ENCODE peak calls at places on chromosome 20, in nine cellular contexts. W, S, M, C, F, A, G, O and P are unnamed samples.
A peak's percentile ranks its signal among the peaks of the same experiment; 100 is the strongest.

GRCh38 chr20:8646026-8646425 is 422.9 kb upstream of the PLCB4 start:
- DNase-seq in W (no peak), S (no peak), M (peak; percentile 72), C (no peak), F (no peak), A (no peak), G (no peak), O (no peak), P (no peak)

GRCh38 chr20:48661575-48662473 is 166.0 kb downstream of the PREX1 start:
- DNase-seq in W (no peak), S (no peak), M (no peak), C (no peak), F (no peak), A (no peak), G (no peak), O (no peak), P (no peak)

GRCh38 chr20:52190437-52191131 is 995 bp downstream of the ZFP64 start:
- DNase-seq in W (peak; percentile 29), S (peak; percentile 34), M (peak; percentile 28), C (peak; percentile 74), F (peak; percentile 40), A (peak; percentile 75), G (no peak), O (no peak), P (no peak)

GRCh38 chr20:51678041-51678697 is 90.0 kb downstream of the ATP9A start:
- DNase-seq in W (no peak), S (peak; percentile 47), M (peak; percentile 18), C (no peak), F (peak; percentile 84), A (no peak), G (peak; percentile 20), O (peak; percentile 60), P (peak; percentile 19)

GRCh38 chr20:41714030-41714429 is 95.9 kb upstream of the CHD6 start:
- DNase-seq in W (no peak), S (no peak), M (no peak), C (no peak), F (no peak), A (no peak), G (no peak), O (no peak), P (no peak)

GRCh38 chr20:47887477-47888080 is 102.3 kb upstream of the SULF2 start:
- DNase-seq in W (no peak), S (no peak), M (no peak), C (no peak), F (no peak), A (no peak), G (no peak), O (no peak), P (no peak)

GRCh38 chr20:62359491-62360121 is 7.5 kb downstream of the LAMA5 start:
- DNase-seq in W (peak; percentile 76), S (no peak), M (peak; percentile 90), C (no peak), F (no peak), A (no peak), G (peak; percentile 65), O (peak; percentile 74), P (no peak)

GRCh38 chr20:60107621-60108020 is 149.4 kb downstream of the CDH26 start:
- DNase-seq in W (no peak), S (no peak), M (no peak), C (no peak), F (no peak), A (no peak), G (no peak), O (no peak), P (no peak)

GRCh38 chr20:46325788-46326472 is 17.6 kb upstream of the CDH22 start:
- DNase-seq in W (no peak), S (no peak), M (no peak), C (no peak), F (no peak), A (no peak), G (no peak), O (no peak), P (no peak)

GRCh38 chr20:46327557-46327956 is 19.3 kb upstream of the CDH22 start:
- DNase-seq in W (no peak), S (no peak), M (no peak), C (no peak), F (no peak), A (no peak), G (no peak), O (no peak), P (no peak)

GRCh38 chr20:46324379-46324778 is 16.1 kb upstream of the CDH22 start:
- DNase-seq in W (no peak), S (no peak), M (no peak), C (no peak), F (no peak), A (no peak), G (no peak), O (no peak), P (no peak)

GRCh38 chr20:46323557-46323956 is 15.3 kb upstream of the CDH22 start:
- DNase-seq in W (no peak), S (no peak), M (no peak), C (no peak), F (no peak), A (no peak), G (no peak), O (no peak), P (no peak)

GRCh38 chr20:46324960-46325703 is 16.8 kb upstream of the CDH22 start:
- DNase-seq in W (no peak), S (no peak), M (peak; percentile 41), C (no peak), F (no peak), A (peak; percentile 26), G (no peak), O (no peak), P (no peak)
- TF ChIP-seq CTCF in W (peak; percentile 38), S (peak; percentile 24), M (peak; percentile 54), C (peak; percentile 33), F (peak; percentile 15), A (peak; percentile 22), G (peak; percentile 27), O (no peak), P (peak; percentile 45)

DNA sequence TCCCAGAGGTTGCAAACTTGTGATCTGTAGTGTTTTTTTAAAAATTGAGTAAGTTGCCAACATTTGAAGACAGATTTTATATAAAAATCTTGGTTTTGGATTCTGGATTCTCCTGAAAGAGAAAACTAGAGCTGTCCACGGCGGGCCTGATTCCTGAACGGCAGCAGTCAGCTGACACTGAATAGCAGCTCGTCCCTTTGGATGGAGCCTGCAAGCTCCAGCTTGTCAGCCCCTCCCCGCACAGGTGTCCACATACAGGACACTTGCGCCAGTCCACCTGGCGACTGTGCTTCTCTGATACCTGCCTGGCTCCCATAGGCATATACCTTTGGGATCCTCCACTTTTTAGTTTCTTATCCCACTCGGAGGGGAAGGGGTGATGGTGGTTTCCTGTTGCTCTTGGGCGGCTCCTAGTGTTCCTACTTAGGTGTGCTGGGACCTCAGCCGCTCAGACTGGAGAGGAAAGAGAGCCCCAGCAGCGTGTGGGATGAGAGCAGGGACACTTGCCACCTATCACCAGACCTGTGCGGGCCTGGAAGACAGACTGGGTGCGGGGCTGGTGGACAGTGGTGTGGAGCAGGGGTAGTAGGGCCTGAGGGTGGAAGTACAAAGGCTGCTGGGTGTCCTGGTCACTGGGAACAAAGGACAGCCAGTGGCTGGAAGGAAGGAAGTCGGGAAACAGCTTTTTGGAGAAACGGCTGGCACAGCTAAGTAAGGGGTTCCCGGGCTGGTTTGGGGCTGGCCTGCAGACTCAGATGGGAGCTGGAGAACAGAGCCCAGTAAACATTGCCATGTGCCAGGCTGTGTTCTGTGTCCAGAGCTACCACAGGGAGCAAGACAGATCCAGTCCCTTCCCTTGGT is 18.3 kb downstream of the GHRH start:
- DNase-seq in W (no peak), S (no peak), M (no peak), C (no peak), F (no peak), A (no peak), G (no peak), O (no peak), P (no peak)
- TF ChIP-seq CTCF in W (no peak), S (peak; percentile 16), M (peak; percentile 3), C (no peak), F (no peak), A (no peak), G (no peak), O (no peak), P (no peak)

DNA sequence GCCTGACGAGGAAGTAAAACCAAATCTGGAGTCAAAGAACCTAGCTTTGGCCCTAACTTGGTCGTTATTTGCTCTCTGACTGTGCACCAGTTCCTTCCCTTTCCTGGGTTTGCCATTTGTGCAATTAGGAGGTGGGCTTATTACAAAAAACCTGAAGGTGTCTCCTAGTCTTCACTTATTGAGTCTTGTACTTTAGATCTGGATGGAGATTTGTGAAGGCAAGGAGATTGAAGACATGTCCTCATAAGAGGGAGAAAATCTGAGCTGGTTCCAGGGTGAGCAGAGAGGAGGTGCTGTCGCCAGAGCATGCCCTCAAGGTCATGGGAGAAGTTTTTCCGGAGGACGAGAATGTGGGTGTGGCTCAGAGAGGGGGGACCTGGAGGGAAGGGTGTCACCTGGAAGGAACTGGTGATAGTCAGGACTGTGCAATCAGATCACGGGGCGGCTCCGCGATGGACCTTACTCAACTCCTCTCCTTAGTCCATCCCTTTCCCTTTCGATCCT is 703 bp upstream of the ACSS2 start:
- DNase-seq in W (no peak), S (no peak), M (no peak), C (no peak), F (no peak), A (no peak), G (no peak), O (no peak), P (no peak)
- TF ChIP-seq CTCF in W (peak; percentile 49), S (no peak), M (peak; percentile 36), C (peak; percentile 28), F (peak; percentile 39), A (no peak), G (peak; percentile 12), O (peak; percentile 6), P (no peak)

DNA sequence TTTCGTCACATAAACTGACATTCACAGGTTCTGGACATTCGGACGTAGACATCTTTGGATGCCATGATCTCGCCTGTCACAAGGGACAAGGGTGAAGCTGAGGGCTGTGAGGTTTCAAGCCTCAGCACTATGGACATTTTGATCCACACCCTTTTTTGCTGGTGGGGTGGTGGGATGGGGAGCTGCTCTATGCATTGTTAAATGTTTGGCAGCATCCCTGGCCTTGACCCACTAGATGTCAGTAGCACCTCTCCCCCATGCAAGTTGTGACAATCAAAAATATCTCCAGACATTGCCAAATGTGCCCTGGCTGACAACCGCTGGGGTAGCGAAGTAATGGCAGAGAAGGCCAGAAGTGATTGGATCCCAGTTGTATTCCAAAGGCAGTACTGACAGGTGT is 229.4 kb downstream of the TSHZ2 start:
- DNase-seq in W (no peak), S (no peak), M (no peak), C (no peak), F (no peak), A (no peak), G (no peak), O (no peak), P (no peak)
- TF ChIP-seq CTCF in W (no peak), S (no peak), M (no peak), C (peak; percentile 8), F (no peak), A (no peak), G (no peak), O (no peak), P (no peak)